ENCODE peak calls at places on chromosome 10, in four cellular contexts. Z, H, I and D are unnamed samples.

GRCh38 chr10:63337455-63338251 is 128.1 kb downstream of the JMJD1C start:
- DNase-seq in Z (no peak), H (no peak), I (no peak), D (no peak)

GRCh38 chr10:132986576-132986975 is 44.2 kb upstream of the CFAP46 start:
- DNase-seq in Z (no peak), H (no peak), I (no peak), D (no peak)

GRCh38 chr10:31896972-31897384 is 31.7 kb downstream of the ARHGAP12 start:
- DNase-seq in Z (no peak), H (no peak), I (no peak), D (no peak)

GRCh38 chr10:102704915-102705314 is 9.3 kb downstream of the ARL3 start:
- DNase-seq in Z (no peak), H (no peak), I (no peak), D (no peak)

GRCh38 chr10:130137077-130137448 is 872 bp downstream of the GLRX3 start:
- DNase-seq in Z (no peak), H (no peak), I (no peak), D (no peak)

GRCh38 chr10:32888161-32888927 is 69.7 kb downstream of the ITGB1 start:
- DNase-seq in Z (no peak), H (no peak), I (no peak), D (no peak)

GRCh38 chr10:116211682-116212081 is 61.3 kb downstream of the GFRA1 start:
- DNase-seq in Z (no peak), H (no peak), I (no peak), D (no peak)

GRCh38 chr10:95392711-95393164 is 101.9 kb upstream of the PDLIM1 start:
- DNase-seq in Z (no peak), H (no peak), I (no peak), D (no peak)

GRCh38 chr10:25704622-25705021 is 229.4 kb upstream of the MYO3A start:
- DNase-seq in Z (no peak), H (no peak), I (no peak), D (no peak)

GRCh38 chr10:27446091-27446918 is 57.8 kb upstream of the RAB18 start:
- DNase-seq in Z (no peak), H (no peak), I (no peak), D (peak)

GRCh38 chr10:73894245-73894971 is 16.5 kb upstream of the PLAU start:
- DNase-seq in Z (no peak), H (no peak), I (peak), D (no peak)

GRCh38 chr10:58209669-58210068 is 58.0 kb downstream of the IPMK start:
- DNase-seq in Z (peak), H (no peak), I (no peak), D (no peak)

GRCh38 chr10:133537551-133538545 is 10.7 kb downstream of the CYP2E1 start:
- DNase-seq in Z (no peak), H (no peak), I (no peak), D (no peak)

GRCh38 chr10:107727762-107728317 is 563.3 kb upstream of the SORCS1 start:
- DNase-seq in Z (no peak), H (no peak), I (no peak), D (no peak)

GRCh38 chr10:75126277-75126676 is 14.8 kb downstream of the SAMD8 start:
- DNase-seq in Z (no peak), H (no peak), I (no peak), D (no peak)

GRCh38 chr10:90986136-90986760 is 65.4 kb upstream of the ANKRD1 start:
- DNase-seq in Z (no peak), H (no peak), I (no peak), D (no peak)

GRCh38 chr10:53166325-53166724 is 393.7 kb upstream of the MBL2 start:
- DNase-seq in Z (no peak), H (no peak), I (no peak), D (no peak)

GRCh38 chr10:6200588-6201510 is 1.9 kb upstream of the PFKFB3 start:
- DNase-seq in Z (peak), H (no peak), I (peak), D (peak)

GRCh38 chr10:86960003-86960862 is 1.8 kb downstream of the SNCG start:
- DNase-seq in Z (peak), H (no peak), I (no peak), D (peak)

GRCh38 chr10:122419890-122420623 is 34.4 kb upstream of the ARMS2 start:
- DNase-seq in Z (no peak), H (no peak), I (no peak), D (no peak)

GRCh38 chr10:110772454-110773025 is 99.2 kb upstream of the PDCD4 start:
- DNase-seq in Z (no peak), H (no peak), I (no peak), D (peak)

GRCh38 chr10:65342226-65342625 is 1583.6 kb upstream of the LRRTM3 start:
- DNase-seq in Z (no peak), H (no peak), I (no peak), D (no peak)

GRCh38 chr10:110535958-110536891 is 31.3 kb upstream of the SMC3 start:
- DNase-seq in Z (peak), H (no peak), I (peak), D (peak)

GRCh38 chr10:26697922-26698608 is 564 bp downstream of the PDSS1 start:
- DNase-seq in Z (no peak), H (no peak), I (no peak), D (peak)

GRCh38 chr10:21510218-21511070 is 15.0 kb downstream of the SKIDA1 start:
- DNase-seq in Z (no peak), H (peak), I (no peak), D (no peak)